ENCODE peak calls at places on chromosomes 1 and 21, in nine cellular contexts. U, O, V, X, J, Q, N, C and T are unnamed samples.

GRCh38 chr1:7783178-7783711 is 846 bp upstream of the PER3 start:
- DNase-seq in U (peak), J (no peak), X (peak), O (peak), C (peak), N (peak), V (peak), Q (no peak), T (peak)

GRCh38 chr1:43203859-43204258 is 31.7 kb downstream of the CFAP57 start:
- DNase-seq in V (no peak), U (no peak), O (no peak), C (no peak), Q (no peak), N (no peak), X (no peak), J (no peak), T (no peak)

GRCh38 chr1:229431270-229432115 is 2.4 kb downstream of the ACTA1 start:
- DNase-seq in N (no peak), V (no peak), C (no peak), U (no peak), J (no peak), Q (no peak), X (no peak), O (no peak), T (peak)

GRCh38 chr1:100866041-100866900 is 28.4 kb downstream of the EXTL2 start:
- DNase-seq in C (no peak), O (peak), Q (peak), U (no peak), N (no peak), V (no peak), X (no peak), J (peak), T (peak)

GRCh38 chr1:212633144-212633543 is 24.6 kb downstream of the ATF3 start:
- DNase-seq in U (no peak), J (no peak), Q (no peak), N (no peak), V (no peak), C (no peak), X (no peak), O (no peak), T (no peak)

GRCh38 chr1:185162491-185162890 is 5.5 kb downstream of the SWT1 start:
- DNase-seq in V (no peak), X (no peak), J (no peak), C (no peak), U (no peak), N (no peak), O (no peak), Q (no peak), T (no peak)

GRCh38 chr1:100671604-100672003 is 47.9 kb upstream of the VCAM1 start:
- DNase-seq in N (no peak), Q (no peak), J (no peak), O (no peak), U (no peak), X (no peak), C (no peak), V (no peak), T (no peak)

GRCh38 chr21:15531986-15532385 is 197.8 kb upstream of the USP25 start:
- DNase-seq in C (no peak), J (no peak), Q (no peak), U (no peak), X (no peak), N (no peak), O (no peak), V (no peak), T (no peak)

GRCh38 chr1:167791281-167792209 is 69.8 kb downstream of the MPZL1 start:
- DNase-seq in C (no peak), X (no peak), U (peak), O (no peak), Q (no peak), J (no peak), V (peak), N (peak), T (no peak)

GRCh38 chr1:203072002-203072607 is 13.7 kb downstream of the MYOG start:
- DNase-seq in C (no peak), J (no peak), X (no peak), N (no peak), U (no peak), O (no peak), Q (no peak), V (no peak), T (no peak)

GRCh38 chr1:3068400-3069361 is at the start of gene PRDM16:
- DNase-seq in C (peak), X (peak), Q (no peak), N (no peak), O (no peak), J (peak), U (peak), V (no peak), T (no peak)

DNA sequence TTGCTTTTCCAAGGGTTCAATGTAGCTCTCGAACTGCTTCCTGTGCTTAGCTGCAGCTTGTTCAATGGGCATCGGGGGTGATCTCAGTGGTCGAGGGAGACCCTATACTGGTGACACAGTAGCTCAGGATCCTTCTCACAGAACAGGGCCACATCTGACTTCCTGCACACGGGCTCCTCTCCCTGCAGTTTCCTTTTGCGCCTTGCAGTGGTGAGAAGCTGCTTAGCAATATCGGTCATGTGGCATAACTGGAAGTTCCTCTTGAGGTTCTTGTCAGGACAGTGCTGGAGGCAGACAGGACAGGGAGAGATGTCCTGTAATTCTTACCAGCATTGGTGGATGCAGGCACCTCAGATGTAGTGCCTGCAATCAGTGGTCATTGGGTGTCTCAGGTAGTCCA is 140.5 kb upstream of the MAP1LC3C start:
- DNase-seq in C (no peak), V (no peak), Q (no peak), X (no peak), O (no peak), J (no peak), U (no peak), N (no peak), T (no peak)
- TF ChIP-seq CTCF in C (no peak), V (no peak), Q (no peak), X (no peak), O (no peak), J (no peak), U (no peak), N (no peak), T (no peak)

DNA sequence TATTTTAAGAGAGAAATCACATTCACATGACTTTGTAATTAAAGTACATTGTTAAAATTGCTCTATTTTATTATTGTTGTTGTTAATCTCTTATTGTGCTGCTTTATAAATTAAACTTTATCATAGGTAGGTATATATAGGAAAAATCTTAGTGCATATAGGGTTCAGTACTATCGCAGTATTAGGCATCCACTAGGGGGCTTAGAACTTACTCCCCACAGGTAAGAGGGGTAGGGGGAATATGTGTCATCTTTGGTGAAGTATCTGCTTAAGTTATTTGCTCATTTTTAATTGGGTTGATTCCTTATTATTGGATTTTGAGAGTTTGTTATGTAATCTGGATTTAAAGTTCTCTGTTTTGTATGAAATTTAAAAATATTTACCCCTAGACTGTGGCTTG is 385.2 kb downstream of the DUSP10 start:
- DNase-seq in O (no peak), N (no peak), V (no peak), J (no peak), Q (no peak), X (no peak), U (no peak), C (no peak), T (no peak)
- TF ChIP-seq CTCF in O (no peak), N (no peak), V (no peak), J (peak), Q (no peak), X (peak), U (no peak), C (peak), T (peak)

GRCh38 chr1:174746024-174746808 is 253.5 kb upstream of the CACYBP start:
- DNase-seq in C (no peak), O (no peak), V (no peak), U (no peak), X (no peak), Q (no peak), J (no peak), N (no peak), T (no peak)

GRCh38 chr1:174740248-174740990 is 259.3 kb upstream of the CACYBP start:
- DNase-seq in O (no peak), X (no peak), U (no peak), J (no peak), N (no peak), Q (no peak), C (no peak), V (no peak), T (no peak)

GRCh38 chr1:174744886-174745285 is 254.9 kb upstream of the CACYBP start:
- DNase-seq in V (no peak), O (no peak), Q (no peak), N (no peak), X (no peak), J (no peak), U (no peak), C (no peak), T (no peak)

GRCh38 chr1:174742805-174743653 is 256.7 kb upstream of the CACYBP start:
- DNase-seq in Q (no peak), U (no peak), N (no peak), X (no peak), V (no peak), C (no peak), J (no peak), O (no peak), T (no peak)

GRCh38 chr1:174743654-174744561 is 255.8 kb upstream of the CACYBP start:
- DNase-seq in J (peak), X (no peak), Q (peak), C (no peak), U (no peak), V (no peak), O (peak), N (no peak), T (peak)
- TF ChIP-seq CTCF in J (peak), X (peak), Q (peak), C (peak), U (peak), V (peak), O (peak), N (peak), T (peak)

DNA sequence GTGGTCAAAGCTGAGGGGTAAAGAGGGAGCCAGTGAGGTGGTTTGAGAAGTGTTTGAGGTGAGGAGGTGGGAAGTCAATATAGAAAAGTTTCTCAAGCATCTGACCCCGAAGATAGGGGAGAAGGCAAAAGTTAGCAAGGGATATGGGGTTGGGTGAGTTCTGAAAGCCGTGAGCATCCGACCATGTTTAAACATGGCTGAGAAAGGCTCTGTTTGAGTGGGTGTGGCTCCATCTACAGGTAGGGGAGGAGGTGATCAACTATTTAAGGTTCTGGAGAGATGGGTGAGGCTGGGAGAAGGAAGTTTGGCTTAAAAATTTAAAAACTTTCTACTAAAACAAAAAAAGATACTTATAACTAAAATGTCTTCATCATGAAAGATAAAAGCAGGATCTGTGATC is 273.8 kb downstream of the KCNJ6 start:
- DNase-seq in N (no peak), X (peak), V (no peak), J (peak), Q (peak), O (peak), C (no peak), U (no peak), T (no peak)
- TF ChIP-seq CTCF in N (no peak), X (no peak), V (no peak), J (peak), Q (peak), O (peak), C (peak), U (no peak), T (peak)

DNA sequence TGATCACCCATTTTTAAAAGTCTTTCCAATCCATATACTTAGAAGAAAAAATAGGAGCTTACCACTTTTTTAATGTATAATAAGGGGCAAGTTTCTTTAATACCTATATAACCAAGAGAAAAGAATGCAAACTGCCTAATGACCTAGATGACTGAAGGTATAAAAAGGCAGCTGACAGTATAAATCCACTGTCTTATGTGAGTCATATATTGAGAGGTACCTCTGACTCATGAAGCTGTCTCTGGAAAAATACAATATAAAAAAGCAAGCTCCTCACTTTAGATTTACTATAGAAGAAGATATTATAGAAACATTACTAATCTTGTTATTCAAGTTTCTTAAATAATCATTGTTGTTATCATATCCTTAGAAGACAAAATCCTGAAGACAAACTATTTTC is 144.2 kb downstream of the VAV3 start:
- DNase-seq in Q (no peak), U (no peak), J (no peak), N (no peak), X (no peak), O (no peak), C (no peak), V (no peak), T (no peak)
- TF ChIP-seq CTCF in Q (no peak), U (no peak), J (no peak), N (no peak), X (no peak), O (no peak), C (no peak), V (no peak), T (no peak)

GRCh38 chr1:33468972-33469371 is 3.5 kb upstream of the ZSCAN20 start:
- DNase-seq in J (no peak), N (no peak), X (no peak), C (no peak), V (no peak), Q (no peak), U (no peak), O (no peak), T (no peak)

GRCh38 chr1:33468559-33468958 is 3.9 kb upstream of the ZSCAN20 start:
- DNase-seq in O (no peak), C (no peak), U (no peak), N (no peak), Q (no peak), X (no peak), V (no peak), J (no peak), T (no peak)

GRCh38 chr1:33471416-33471815 is 1.0 kb upstream of the ZSCAN20 start:
- DNase-seq in N (no peak), J (no peak), O (no peak), U (no peak), X (no peak), V (no peak), Q (no peak), C (no peak), T (no peak)

GRCh38 chr1:33472349-33472980 is at the start of gene ZSCAN20:
- DNase-seq in J (peak), C (peak), Q (peak), U (peak), X (peak), N (peak), V (peak), O (peak), T (peak)

GRCh38 chr1:33470495-33471012 is 1.9 kb upstream of the ZSCAN20 start:
- DNase-seq in N (peak), U (peak), O (peak), V (peak), C (no peak), J (peak), Q (peak), X (peak), T (peak)
- TF ChIP-seq CTCF in N (peak), U (peak), O (peak), V (peak), C (peak), J (peak), Q (peak), X (peak), T (peak)

GRCh38 chr1:156337888-156338179 is 258 bp downstream of the CCT3 start:
- DNase-seq in J (no peak), C (no peak), Q (no peak), X (no peak), V (no peak), U (no peak), O (no peak), N (no peak), T (no peak)
- TF ChIP-seq CTCF in J (no peak), C (no peak), Q (no peak), X (no peak), V (no peak), U (no peak), O (no peak), N (no peak), T (no peak)

DNA sequence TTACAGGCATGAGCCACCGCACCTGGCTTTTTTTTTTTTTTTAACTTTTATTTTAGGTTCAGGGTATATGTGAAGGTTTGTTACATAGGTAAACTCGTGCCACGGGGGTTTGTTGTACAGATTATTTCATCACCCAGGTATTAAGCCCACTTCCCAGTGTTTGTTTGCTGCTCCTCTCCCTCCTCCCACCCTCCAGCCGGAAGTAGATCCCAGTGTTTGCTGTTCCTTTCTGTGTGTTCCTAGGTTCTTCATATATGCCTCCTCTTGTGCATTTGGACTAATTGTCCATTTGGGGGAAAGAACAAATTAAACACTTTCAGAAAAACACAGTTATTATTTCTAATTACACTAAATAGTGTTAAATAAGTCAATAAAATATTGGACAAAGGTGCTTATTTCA is 1.1 kb upstream of the SLC2A7 start:
- DNase-seq in U (no peak), J (no peak), O (no peak), C (no peak), V (no peak), N (no peak), X (no peak), Q (no peak), T (no peak)
- TF ChIP-seq CTCF in U (no peak), J (no peak), O (no peak), C (no peak), V (no peak), N (no peak), X (no peak), Q (no peak), T (no peak)